ENCODE peak calls at places on chromosomes 3 and 15, in seven cellular contexts. Q is A549; I is transverse colon; K is CD8-positive, alpha-beta memory T cell; Z is adrenal gland; U is GM23338; M is stomach. V is an unnamed sample.
A peak's percentile ranks its signal among the peaks of the same experiment; 100 is the strongest.

GRCh38 chr15:58369261-58369699 is 62.5 kb upstream of the LIPC start:
- DNase-seq in Q (no peak), I (no peak), K (peak; percentile 49), Z (no peak), U (no peak), M (no peak), V (no peak)

GRCh38 chr3:19947549-19948071 is 713 bp downstream of the RAB5A start:
- DNase-seq in Q (peak; percentile 58), I (peak; percentile 54), K (peak; percentile 69), Z (peak; percentile 65), U (peak; percentile 68), M (peak; percentile 37), V (peak; percentile 71)

GRCh38 chr3:194686816-194687637 is 1.3 kb downstream of the FAM43A start:
- DNase-seq in Q (no peak), I (peak; percentile 29), K (peak; percentile 18), Z (peak; percentile 33), U (peak; percentile 76), M (peak; percentile 36), V (peak; percentile 58)

GRCh38 chr3:56900801-56901200 is 99.1 kb upstream of the ARHGEF3 start:
- DNase-seq in Q (no peak), I (no peak), K (no peak), Z (no peak), U (no peak), M (no peak), V (no peak)

GRCh38 chr3:8638994-8639393 is 5.6 kb downstream of the SSUH2 start:
- DNase-seq in Q (no peak), I (no peak), K (no peak), Z (peak; percentile 39), U (no peak), M (no peak), V (no peak)

GRCh38 chr3:39927479-39927878 is 118.1 kb downstream of the MYRIP start:
- DNase-seq in Q (no peak), I (no peak), K (no peak), Z (no peak), U (no peak), M (no peak), V (no peak)

GRCh38 chr15:77430213-77430612 is 9.5 kb downstream of the HMG20A start:
- DNase-seq in Q (no peak), I (no peak), K (no peak), Z (no peak), U (no peak), M (no peak), V (no peak)

GRCh38 chr15:42918047-42918446 is 2.5 kb downstream of the TTBK2 start:
- DNase-seq in Q (no peak), I (no peak), K (no peak), Z (no peak), U (no peak), M (no peak), V (no peak)

GRCh38 chr3:158105710-158106438 is at the start of gene SHOX2:
- DNase-seq in Q (peak; percentile 44), I (peak; percentile 41), K (no peak), Z (no peak), U (peak; percentile 78), M (peak; percentile 28), V (peak; percentile 46)

GRCh38 chr3:67389176-67389575 is 265.2 kb downstream of the SUCLG2 start:
- DNase-seq in Q (no peak), I (no peak), K (no peak), Z (no peak), U (no peak), M (no peak), V (no peak)

GRCh38 chr3:176359211-176359610 is 838.1 kb downstream of the TBL1XR1 start:
- DNase-seq in Q (no peak), I (no peak), K (no peak), Z (no peak), U (peak; percentile 46), M (no peak), V (no peak)

GRCh38 chr3:4766716-4767499 is 212.3 kb upstream of the BHLHE40 start:
- DNase-seq in Q (no peak), I (no peak), K (no peak), Z (no peak), U (no peak), M (no peak), V (no peak)

GRCh38 chr3:112709929-112710328 is 69.0 kb upstream of the CCDC80 start:
- DNase-seq in Q (no peak), I (no peak), K (no peak), Z (no peak), U (no peak), M (no peak), V (no peak)

GRCh38 chr15:86162172-86162591 is 82.5 kb downstream of the AGBL1 start:
- DNase-seq in Q (no peak), I (no peak), K (no peak), Z (no peak), U (no peak), M (no peak), V (no peak)

GRCh38 chr3:147906275-147906674 is 497.1 kb downstream of the ZIC1 start:
- DNase-seq in Q (no peak), I (no peak), K (no peak), Z (no peak), U (no peak), M (no peak), V (no peak)

GRCh38 chr3:134427400-134428111 is 53.3 kb upstream of the AMOTL2 start:
- DNase-seq in Q (peak; percentile 70), I (no peak), K (no peak), Z (peak; percentile 58), U (no peak), M (no peak), V (no peak)

GRCh38 chr3:6025032-6025431 is 835.9 kb upstream of the GRM7 start:
- DNase-seq in Q (no peak), I (no peak), K (no peak), Z (no peak), U (no peak), M (no peak), V (no peak)

GRCh38 chr15:65180167-65180566 is 5.0 kb downstream of the CLPX start:
- DNase-seq in Q (no peak), I (no peak), K (no peak), Z (no peak), U (no peak), M (no peak), V (no peak)
- H3K27ac ChIP-seq in Q (no peak overlapping the region), I (no peak overlapping the region), K (no peak overlapping the region), Z (no peak overlapping the region), U (no peak overlapping the region), M (no peak overlapping the region), V (no peak overlapping the region)

GRCh38 chr15:83734487-83734886 is 80.6 kb downstream of the ADAMTSL3 start:
- DNase-seq in Q (no peak), I (no peak), K (no peak), Z (no peak), U (peak; percentile 53), M (no peak), V (no peak)
- H3K27ac ChIP-seq in Q (no peak overlapping the region), I (no peak overlapping the region), K (no peak overlapping the region), Z (no peak overlapping the region), U (no peak overlapping the region), M (no peak overlapping the region), V (no peak overlapping the region)

GRCh38 chr15:91525746-91526145 is 327.8 kb upstream of the SLCO3A1 start:
- DNase-seq in Q (no peak), I (no peak), K (no peak), Z (no peak), U (no peak), M (no peak), V (no peak)

GRCh38 chr15:91524534-91524933 is 329.0 kb upstream of the SLCO3A1 start:
- DNase-seq in Q (no peak), I (no peak), K (no peak), Z (no peak), U (no peak), M (no peak), V (no peak)

GRCh38 chr15:91520848-91521247 is 332.7 kb upstream of the SLCO3A1 start:
- DNase-seq in Q (no peak), I (no peak), K (no peak), Z (no peak), U (no peak), M (no peak), V (no peak)

GRCh38 chr15:91521996-91522395 is 331.5 kb upstream of the SLCO3A1 start:
- DNase-seq in Q (no peak), I (no peak), K (no peak), Z (no peak), U (no peak), M (no peak), V (no peak)

DNA sequence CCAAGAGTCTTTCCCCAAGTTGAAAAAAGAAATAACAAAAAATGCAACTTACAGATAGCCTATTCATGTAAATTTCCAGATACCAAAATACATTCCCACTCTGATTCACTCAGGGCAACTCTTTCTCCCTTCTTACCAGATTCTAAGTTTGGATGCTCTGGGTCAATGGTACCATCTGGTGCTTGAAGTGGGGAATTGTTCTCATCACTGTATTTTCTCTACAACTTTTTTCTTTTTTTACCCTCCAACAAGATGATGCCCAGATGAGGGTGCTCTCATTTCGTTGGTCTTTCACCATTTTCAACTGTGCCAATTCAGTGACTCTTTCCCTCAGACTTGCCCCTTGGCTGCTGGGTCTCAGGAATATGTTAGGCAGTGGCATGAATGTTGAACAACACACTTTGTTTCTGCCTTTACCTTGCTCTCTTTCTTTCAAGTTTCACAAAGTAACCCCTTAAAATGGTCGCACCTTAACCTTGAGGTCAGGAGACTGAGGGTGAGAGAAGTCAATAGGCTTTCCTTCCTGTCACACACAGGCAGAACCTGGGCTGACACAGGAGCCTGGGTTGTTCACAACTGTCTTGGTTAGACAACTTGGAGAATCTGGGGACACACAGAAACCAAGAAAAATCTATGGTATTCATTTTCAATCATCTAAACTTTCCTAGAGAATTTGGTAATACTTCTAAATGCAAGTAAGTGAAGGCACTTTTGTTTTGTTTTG is 330.7 kb upstream of the SLCO3A1 start:
- DNase-seq in Q (no peak), I (no peak), K (peak; percentile 33), Z (no peak), U (peak; percentile 20), M (no peak), V (no peak)
- H3K27ac ChIP-seq in Q (no peak overlapping the region), I (no peak overlapping the region), K (no peak overlapping the region), Z (no peak overlapping the region), U (no peak overlapping the region), M (no peak overlapping the region), V (no peak overlapping the region)

GRCh38 chr15:67126551-67127333 is 61.3 kb downstream of the SMAD3 start:
- DNase-seq in Q (no peak), I (no peak), K (no peak), Z (no peak), U (no peak), M (no peak), V (no peak)
- H3K27ac ChIP-seq in Q (peak overlapping the region; percentile 92), I (peak overlapping the region; percentile 75), K (no peak overlapping the region), Z (peak overlapping the region; percentile 74), U (no peak overlapping the region), M (peak overlapping the region; percentile 59), V (peak overlapping the region; percentile 76)

DNA sequence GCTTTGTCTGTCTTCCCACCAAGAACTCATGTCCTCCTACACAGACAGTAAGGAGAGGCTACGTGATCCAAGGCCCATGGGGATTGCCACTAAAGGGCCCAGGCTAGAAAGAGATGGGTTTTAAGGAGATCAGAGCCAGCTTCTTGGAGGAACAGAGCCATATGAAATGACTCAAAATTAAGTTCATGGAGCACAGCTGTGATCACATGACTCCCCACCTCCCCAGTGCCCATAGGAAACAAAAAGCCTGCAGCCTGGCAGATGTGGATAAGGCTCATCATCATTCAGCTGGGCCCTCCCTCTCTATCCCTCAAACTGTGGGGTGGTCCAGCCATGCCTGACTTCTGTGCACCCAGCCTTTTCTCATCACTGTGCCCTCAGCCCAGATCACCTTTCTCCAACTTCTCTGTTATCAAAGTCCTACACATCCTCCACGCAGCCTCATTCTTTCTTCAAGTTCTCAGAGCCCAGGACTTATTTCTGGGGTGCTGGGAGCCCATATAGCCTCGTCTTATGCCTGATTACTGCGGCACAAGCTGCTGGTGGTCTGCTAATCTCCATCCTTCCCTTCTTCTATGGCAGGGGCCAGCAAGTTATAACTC is 137.6 kb downstream of the SMAD6 start:
- DNase-seq in Q (no peak), I (peak; percentile 1), K (no peak), Z (no peak), U (no peak), M (no peak), V (no peak)
- H3K27ac ChIP-seq in Q (peak overlapping the region; percentile 49), I (no peak overlapping the region), K (no peak overlapping the region), Z (no peak overlapping the region), U (no peak overlapping the region), M (no peak overlapping the region), V (no peak overlapping the region)

V was measured in testis.